ENCODE peak calls at places on chromosomes 4 and X, in six cellular contexts. C, L, Z, Q, I and A are unnamed samples.

GRCh38 chrX:109475174-109475891 is 6.6 kb downstream of the GUCY2F start:
- DNase-seq in C (peak), L (peak), Z (peak), Q (peak), I (peak), A (peak)

GRCh38 chrX:50629774-50630173 is 159.1 kb upstream of the DGKK start:
- DNase-seq in C (no peak), L (no peak), Z (no peak), Q (no peak), I (no peak), A (no peak)

GRCh38 chr4:1490011-1490905 is 84.0 kb upstream of the NKX1-1 start:
- DNase-seq in C (no peak), L (no peak), Z (no peak), Q (no peak), I (no peak), A (peak)

GRCh38 chr4:2935762-2936743 is 27.2 kb downstream of the NOP14 start:
- DNase-seq in C (peak), L (peak), Z (no peak), Q (no peak), I (no peak), A (no peak)

GRCh38 chrX:122421434-122422121 is 762.5 kb upstream of the GRIA3 start:
- DNase-seq in C (no peak), L (no peak), Z (no peak), Q (no peak), I (no peak), A (no peak)

GRCh38 chr4:1195894-1196401 is 23.6 kb upstream of the SPON2 start:
- DNase-seq in C (no peak), L (no peak), Z (no peak), Q (no peak), I (no peak), A (peak)

GRCh38 chr4:145075742-145076472 is 22.1 kb downstream of the ANAPC10 start:
- DNase-seq in C (no peak), L (no peak), Z (no peak), Q (no peak), I (no peak), A (no peak)

GRCh38 chr4:24704152-24704551 is 91.2 kb upstream of the SOD3 start:
- DNase-seq in C (no peak), L (no peak), Z (no peak), Q (no peak), I (peak), A (peak)

GRCh38 chr4:143397335-143397734 is 60.7 kb downstream of the GAB1 start:
- DNase-seq in C (no peak), L (no peak), Z (peak), Q (no peak), I (no peak), A (no peak)

GRCh38 chr4:82462415-82462831 is 32.0 kb downstream of the ENOPH1 start:
- DNase-seq in C (peak), L (peak), Z (peak), Q (peak), I (peak), A (peak)

GRCh38 chrX:28010875-28011274 is 29.6 kb upstream of the DCAF8L1 start:
- DNase-seq in C (no peak), L (no peak), Z (peak), Q (no peak), I (no peak), A (no peak)

GRCh38 chrX:123731987-123732678 is 719 bp downstream of the THOC2 start:
- DNase-seq in C (peak), L (peak), Z (no peak), Q (no peak), I (peak), A (peak)

GRCh38 chr4:86013623-86014022 is 346.2 kb downstream of the MAPK10 start:
- DNase-seq in C (no peak), L (no peak), Z (no peak), Q (no peak), I (no peak), A (no peak)

GRCh38 chr4:2253160-2254084 is 8.5 kb downstream of the MXD4 start:
- DNase-seq in C (no peak), L (no peak), Z (no peak), Q (no peak), I (no peak), A (peak)

GRCh38 chr4:99389606-99390005 is 37.1 kb upstream of the ADH1C start:
- DNase-seq in C (no peak), L (no peak), Z (no peak), Q (no peak), I (no peak), A (no peak)

GRCh38 chrX:118252967-118253366 is 92.9 kb upstream of the WDR44 start:
- DNase-seq in C (no peak), L (no peak), Z (no peak), Q (no peak), I (no peak), A (no peak)

GRCh38 chr4:77859256-77859655 is 3.4 kb upstream of the MRPL1 start:
- DNase-seq in C (no peak), L (no peak), Z (peak), Q (no peak), I (no peak), A (no peak)

GRCh38 chr4:153534792-153535629 is 68.9 kb downstream of the TMEM131L start:
- DNase-seq in C (no peak), L (no peak), Z (no peak), Q (no peak), I (no peak), A (no peak)

GRCh38 chr4:160299177-160299576 is 1196.3 kb downstream of the RAPGEF2 start:
- DNase-seq in C (no peak), L (no peak), Z (no peak), Q (no peak), I (no peak), A (no peak)

GRCh38 chr4:99934891-99935290 is 11.5 kb downstream of the DNAJB14 start:
- DNase-seq in C (no peak), L (no peak), Z (peak), Q (no peak), I (no peak), A (no peak)

GRCh38 chr4:184485279-184485678 is 10.9 kb upstream of the IRF2 start:
- DNase-seq in C (no peak), L (no peak), Z (no peak), Q (no peak), I (no peak), A (no peak)

GRCh38 chrX:45806410-45807121 is 605.9 kb upstream of the DIPK2B start:
- DNase-seq in C (peak), L (no peak), Z (peak), Q (no peak), I (no peak), A (no peak)
- TF ChIP-seq JUN in C (no peak), L (no peak), Z (no peak), Q (no peak), I (no peak), A (no peak)

GRCh38 chr4:151641983-151642382 is 118.8 kb downstream of the GATB start:
- DNase-seq in C (no peak), L (no peak), Z (no peak), Q (no peak), I (no peak), A (no peak)
- TF ChIP-seq JUN in C (no peak), L (no peak), Z (no peak), Q (no peak), I (no peak), A (no peak)

GRCh38 chr4:102504941-102505340 is 3.8 kb downstream of the NFKB1 start:
- DNase-seq in C (no peak), L (no peak), Z (no peak), Q (no peak), I (no peak), A (no peak)

GRCh38 chr4:102501635-102502382 is 650 bp downstream of the NFKB1 start:
- DNase-seq in C (peak), L (peak), Z (peak), Q (peak), I (no peak), A (no peak)

GRCh38 chr4:102505708-102506107 is 4.5 kb downstream of the NFKB1 start:
- DNase-seq in C (no peak), L (no peak), Z (no peak), Q (no peak), I (no peak), A (no peak)

GRCh38 chr4:102503301-102503746 is 2.2 kb downstream of the NFKB1 start:
- DNase-seq in C (peak), L (peak), Z (peak), Q (peak), I (no peak), A (no peak)

GRCh38 chr4:102503831-102504786 is 3.0 kb downstream of the NFKB1 start:
- DNase-seq in C (no peak), L (no peak), Z (no peak), Q (no peak), I (no peak), A (no peak)
- TF ChIP-seq JUN in C (no peak), L (no peak), Z (no peak), Q (no peak), I (no peak), A (no peak)

GRCh38 chr4:174214102-174214878 is 69.2 kb downstream of the FBXO8 start:
- DNase-seq in C (no peak), L (no peak), Z (no peak), Q (no peak), I (peak), A (peak)
- TF ChIP-seq JUN in C (no peak), L (no peak), Z (no peak), Q (no peak), I (no peak), A (no peak)

GRCh38 chrX:125096469-125096868 is 223.2 kb upstream of the TEX13C start:
- DNase-seq in C (no peak), L (no peak), Z (no peak), Q (no peak), I (no peak), A (no peak)

GRCh38 chrX:125103693-125104092 is 216.0 kb upstream of the TEX13C start:
- DNase-seq in C (no peak), L (no peak), Z (no peak), Q (no peak), I (no peak), A (no peak)

GRCh38 chrX:125096870-125097269 is 222.8 kb upstream of the TEX13C start:
- DNase-seq in C (no peak), L (no peak), Z (no peak), Q (no peak), I (no peak), A (no peak)

GRCh38 chrX:125101971-125102750 is 217.5 kb upstream of the TEX13C start:
- DNase-seq in C (no peak), L (no peak), Z (no peak), Q (no peak), I (no peak), A (no peak)
- TF ChIP-seq JUN in C (no peak), L (no peak), Z (no peak), Q (no peak), I (no peak), A (no peak)